ENCODE peak calls at places on chromosomes 16 and 17, in five cellular contexts. One of them, this sample, is unnamed.

GRCh38 chr17:72332367-72332766 is 211.5 kb downstream of the SOX9 start:
- DNase-seq in progenitor cell of endocrine pancreas: no peak
- DNase-seq in activated B cell treated with CpG ODN at 0.5 μM for 24 hours: no peak
- DNase-seq in A673: no peak
- DNase-seq in foreskin fibroblast: no peak
- DNase-seq in this sample: no peak

GRCh38 chr16:35735403-35736251 is 2276.2 kb downstream of the TP53TG3F start:
- DNase-seq in progenitor cell of endocrine pancreas: no peak
- DNase-seq in A673: no peak
- DNase-seq in activated B cell treated with CpG ODN at 0.5 μM for 24 hours: no peak
- DNase-seq in foreskin fibroblast: no peak
- DNase-seq in this sample: peak

GRCh38 chr17:63840591-63841349 is 1.7 kb downstream of the SMARCD2 start:
- DNase-seq in activated B cell treated with CpG ODN at 0.5 μM for 24 hours: no peak
- DNase-seq in A673: no peak
- DNase-seq in foreskin fibroblast: peak
- DNase-seq in progenitor cell of endocrine pancreas: no peak
- DNase-seq in this sample: no peak

GRCh38 chr16:19879241-19879792 is 5.3 kb downstream of the GPRC5B start:
- DNase-seq in progenitor cell of endocrine pancreas: no peak
- DNase-seq in foreskin fibroblast: no peak
- DNase-seq in A673: no peak
- DNase-seq in activated B cell treated with CpG ODN at 0.5 μM for 24 hours: no peak
- DNase-seq in this sample: no peak

GRCh38 chr17:42775534-42776098 is 2.4 kb downstream of the VPS25 start:
- DNase-seq in foreskin fibroblast: no peak
- DNase-seq in progenitor cell of endocrine pancreas: no peak
- DNase-seq in A673: no peak
- DNase-seq in activated B cell treated with CpG ODN at 0.5 μM for 24 hours: no peak
- DNase-seq in this sample: no peak

GRCh38 chr16:71916397-71916920 is 21.1 kb downstream of the IST1 start:
- DNase-seq in foreskin fibroblast: peak
- DNase-seq in A673: no peak
- DNase-seq in progenitor cell of endocrine pancreas: no peak
- DNase-seq in activated B cell treated with CpG ODN at 0.5 μM for 24 hours: no peak
- DNase-seq in this sample: no peak

GRCh38 chr16:29765167-29766032 is 12.7 kb upstream of the ZG16 start:
- DNase-seq in A673: no peak
- DNase-seq in activated B cell treated with CpG ODN at 0.5 μM for 24 hours: no peak
- DNase-seq in foreskin fibroblast: no peak
- DNase-seq in progenitor cell of endocrine pancreas: peak
- DNase-seq in this sample: no peak

GRCh38 chr17:40097931-40098845 is 2.2 kb downstream of the NR1D1 start:
- DNase-seq in foreskin fibroblast: peak
- DNase-seq in progenitor cell of endocrine pancreas: no peak
- DNase-seq in A673: no peak
- DNase-seq in activated B cell treated with CpG ODN at 0.5 μM for 24 hours: no peak
- DNase-seq in this sample: no peak

GRCh38 chr17:64780096-64781012 is 118.2 kb upstream of the SMURF2 start:
- DNase-seq in activated B cell treated with CpG ODN at 0.5 μM for 24 hours: peak
- DNase-seq in progenitor cell of endocrine pancreas: peak
- DNase-seq in foreskin fibroblast: peak
- DNase-seq in A673: peak
- DNase-seq in this sample: no peak

GRCh38 chr16:75065149-75065807 is 51.3 kb downstream of the LDHD start:
- DNase-seq in A673: no peak
- DNase-seq in activated B cell treated with CpG ODN at 0.5 μM for 24 hours: no peak
- DNase-seq in foreskin fibroblast: no peak
- DNase-seq in progenitor cell of endocrine pancreas: no peak
- DNase-seq in this sample: no peak

GRCh38 chr16:9801651-9802050 is 380.6 kb downstream of the GRIN2A start:
- DNase-seq in A673: no peak
- DNase-seq in activated B cell treated with CpG ODN at 0.5 μM for 24 hours: no peak
- DNase-seq in progenitor cell of endocrine pancreas: no peak
- DNase-seq in foreskin fibroblast: no peak
- DNase-seq in this sample: no peak

GRCh38 chr17:35082073-35082657 is 18.7 kb upstream of the RFFL start:
- DNase-seq in foreskin fibroblast: peak
- DNase-seq in progenitor cell of endocrine pancreas: no peak
- DNase-seq in A673: peak
- DNase-seq in activated B cell treated with CpG ODN at 0.5 μM for 24 hours: no peak
- DNase-seq in this sample: no peak

DNA sequence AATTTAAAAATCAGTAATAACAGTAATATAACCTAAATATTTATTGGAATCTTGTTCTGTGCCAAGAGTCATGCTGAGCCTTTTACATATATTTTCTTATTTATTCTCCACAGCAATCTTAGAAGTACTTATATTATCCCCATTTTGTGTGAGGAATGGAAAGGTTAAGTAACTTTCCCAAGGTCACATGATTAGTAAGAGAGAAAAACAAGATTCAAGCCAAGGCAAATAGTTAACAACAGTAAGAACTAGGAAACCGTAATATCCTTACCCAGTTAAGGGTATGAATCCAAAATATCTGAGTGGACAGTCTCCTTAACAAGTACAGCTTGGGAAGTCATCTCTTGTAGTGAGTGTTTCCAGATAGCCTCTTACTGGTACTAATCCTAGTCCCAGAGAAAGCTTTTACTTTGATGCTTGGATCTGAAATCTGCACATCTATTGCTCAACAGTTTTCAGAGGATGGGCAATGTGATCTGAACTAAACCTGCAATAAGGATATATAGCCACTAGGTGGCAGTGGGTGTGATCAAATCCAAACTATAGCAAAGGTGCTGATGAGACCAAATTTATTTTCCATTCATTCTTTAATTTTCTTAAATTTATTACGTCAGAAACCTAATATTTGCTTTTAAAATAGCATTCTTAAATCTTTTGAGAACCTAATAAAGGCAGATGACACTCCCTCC is 23.3 kb downstream of the SHISA6 start:
- DNase-seq in activated B cell treated with CpG ODN at 0.5 μM for 24 hours: no peak
- DNase-seq in foreskin fibroblast: no peak
- DNase-seq in A673: peak
- DNase-seq in progenitor cell of endocrine pancreas: no peak
- DNase-seq in this sample: no peak
- TF ChIP-seq CTCF in activated B cell treated with CpG ODN at 0.5 μM for 24 hours: no peak
- TF ChIP-seq CTCF in foreskin fibroblast: no peak
- TF ChIP-seq CTCF in A673: peak
- TF ChIP-seq CTCF in progenitor cell of endocrine pancreas: peak
- TF ChIP-seq CTCF in this sample: peak

GRCh38 chr16:84119368-84119767 is 2.6 kb upstream of the MBTPS1 start:
- DNase-seq in A673: no peak
- DNase-seq in activated B cell treated with CpG ODN at 0.5 μM for 24 hours: no peak
- DNase-seq in foreskin fibroblast: no peak
- DNase-seq in progenitor cell of endocrine pancreas: no peak
- DNase-seq in this sample: no peak

GRCh38 chr16:84120023-84120422 is 3.3 kb upstream of the MBTPS1 start:
- DNase-seq in A673: no peak
- DNase-seq in activated B cell treated with CpG ODN at 0.5 μM for 24 hours: no peak
- DNase-seq in progenitor cell of endocrine pancreas: no peak
- DNase-seq in foreskin fibroblast: no peak
- DNase-seq in this sample: no peak

GRCh38 chr16:84116720-84117481 is at the start of gene MBTPS1:
- DNase-seq in A673: peak
- DNase-seq in foreskin fibroblast: peak
- DNase-seq in activated B cell treated with CpG ODN at 0.5 μM for 24 hours: peak
- DNase-seq in progenitor cell of endocrine pancreas: peak
- DNase-seq in this sample: peak

GRCh38 chr16:84117482-84117843 is 721 bp upstream of the MBTPS1 start:
- DNase-seq in A673: peak
- DNase-seq in progenitor cell of endocrine pancreas: no peak
- DNase-seq in activated B cell treated with CpG ODN at 0.5 μM for 24 hours: no peak
- DNase-seq in foreskin fibroblast: no peak
- DNase-seq in this sample: no peak

DNA sequence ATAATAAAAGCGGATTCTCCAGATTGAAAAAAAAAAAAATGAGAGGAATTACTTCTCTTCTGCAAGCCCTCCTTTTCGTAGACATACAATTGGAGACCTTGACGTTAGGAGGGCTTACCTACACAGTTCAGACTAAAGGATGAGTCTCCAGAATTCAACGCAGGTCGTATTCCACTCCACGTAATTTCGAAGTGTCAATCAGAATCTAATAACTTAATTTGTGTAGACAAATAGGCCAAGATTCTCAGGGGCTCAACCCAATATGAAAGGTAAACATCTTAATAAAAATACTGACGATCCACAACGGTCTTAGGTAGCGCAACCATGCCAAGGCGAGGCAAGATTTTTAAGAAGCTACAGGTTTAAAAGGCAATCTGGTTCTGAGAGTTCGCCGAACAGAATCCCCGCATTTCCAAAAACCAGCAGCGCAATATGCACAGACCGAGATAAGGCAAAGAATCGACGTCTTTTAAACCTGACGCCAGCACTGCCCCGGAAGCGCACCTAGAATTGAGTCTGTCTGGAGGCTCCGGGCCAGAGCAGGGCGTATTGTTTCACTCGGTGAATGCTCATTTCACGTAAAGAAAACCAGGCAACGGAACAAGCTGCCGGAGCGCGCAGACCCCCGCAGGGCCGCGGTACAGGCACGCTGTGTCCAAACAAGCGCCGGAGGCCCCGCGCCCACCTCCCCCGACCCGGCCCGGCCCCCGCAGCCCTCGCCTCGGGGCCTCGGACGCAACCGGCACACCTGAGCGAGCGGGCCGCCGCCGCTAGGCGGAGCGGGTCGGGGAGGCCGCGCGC is 623 bp downstream of the MBTPS1 start:
- DNase-seq in activated B cell treated with CpG ODN at 0.5 μM for 24 hours: no peak
- DNase-seq in foreskin fibroblast: peak
- DNase-seq in progenitor cell of endocrine pancreas: no peak
- DNase-seq in A673: no peak
- DNase-seq in this sample: no peak
- TF ChIP-seq CTCF in activated B cell treated with CpG ODN at 0.5 μM for 24 hours: no peak
- TF ChIP-seq CTCF in foreskin fibroblast: no peak
- TF ChIP-seq CTCF in progenitor cell of endocrine pancreas: peak
- TF ChIP-seq CTCF in A673: no peak
- TF ChIP-seq CTCF in this sample: peak

GRCh38 chr17:58517378-58517927 is 3.0 kb upstream of the MTMR4 start:
- DNase-seq in activated B cell treated with CpG ODN at 0.5 μM for 24 hours: no peak
- DNase-seq in A673: no peak
- DNase-seq in progenitor cell of endocrine pancreas: no peak
- DNase-seq in foreskin fibroblast: no peak
- DNase-seq in this sample: no peak

GRCh38 chr17:58517928-58518609 is 3.6 kb upstream of the MTMR4 start:
- DNase-seq in progenitor cell of endocrine pancreas: peak
- DNase-seq in activated B cell treated with CpG ODN at 0.5 μM for 24 hours: peak
- DNase-seq in A673: peak
- DNase-seq in foreskin fibroblast: peak
- DNase-seq in this sample: peak

GRCh38 chr17:58521680-58522079 is 7.2 kb upstream of the MTMR4 start:
- DNase-seq in foreskin fibroblast: no peak
- DNase-seq in A673: no peak
- DNase-seq in progenitor cell of endocrine pancreas: no peak
- DNase-seq in activated B cell treated with CpG ODN at 0.5 μM for 24 hours: no peak
- DNase-seq in this sample: no peak

GRCh38 chr17:58516644-58517377 is 2.4 kb upstream of the MTMR4 start:
- DNase-seq in progenitor cell of endocrine pancreas: no peak
- DNase-seq in foreskin fibroblast: peak
- DNase-seq in A673: no peak
- DNase-seq in activated B cell treated with CpG ODN at 0.5 μM for 24 hours: no peak
- DNase-seq in this sample: no peak

GRCh38 chr17:58520843-58521430 is 6.5 kb upstream of the MTMR4 start:
- DNase-seq in foreskin fibroblast: peak
- DNase-seq in progenitor cell of endocrine pancreas: no peak
- DNase-seq in A673: peak
- DNase-seq in activated B cell treated with CpG ODN at 0.5 μM for 24 hours: no peak
- DNase-seq in this sample: no peak
- TF ChIP-seq CTCF in foreskin fibroblast: peak
- TF ChIP-seq CTCF in progenitor cell of endocrine pancreas: peak
- TF ChIP-seq CTCF in A673: peak
- TF ChIP-seq CTCF in activated B cell treated with CpG ODN at 0.5 μM for 24 hours: no peak
- TF ChIP-seq CTCF in this sample: peak

GRCh38 chr16:65069766-65070165 is 52.1 kb downstream of the CDH11 start:
- DNase-seq in activated B cell treated with CpG ODN at 0.5 μM for 24 hours: no peak
- DNase-seq in foreskin fibroblast: no peak
- DNase-seq in A673: no peak
- DNase-seq in progenitor cell of endocrine pancreas: no peak
- DNase-seq in this sample: no peak

GRCh38 chr16:65070831-65071230 is 51.0 kb downstream of the CDH11 start:
- DNase-seq in foreskin fibroblast: peak
- DNase-seq in activated B cell treated with CpG ODN at 0.5 μM for 24 hours: no peak
- DNase-seq in progenitor cell of endocrine pancreas: no peak
- DNase-seq in A673: peak
- DNase-seq in this sample: no peak

GRCh38 chr16:65066646-65067045 is 55.2 kb downstream of the CDH11 start:
- DNase-seq in A673: no peak
- DNase-seq in foreskin fibroblast: no peak
- DNase-seq in activated B cell treated with CpG ODN at 0.5 μM for 24 hours: no peak
- DNase-seq in progenitor cell of endocrine pancreas: no peak
- DNase-seq in this sample: no peak

GRCh38 chr16:65069090-65069489 is 52.8 kb downstream of the CDH11 start:
- DNase-seq in foreskin fibroblast: peak
- DNase-seq in progenitor cell of endocrine pancreas: no peak
- DNase-seq in A673: peak
- DNase-seq in activated B cell treated with CpG ODN at 0.5 μM for 24 hours: no peak
- DNase-seq in this sample: no peak

GRCh38 chr16:65068151-65068740 is 53.6 kb downstream of the CDH11 start:
- DNase-seq in foreskin fibroblast: peak
- DNase-seq in A673: peak
- DNase-seq in activated B cell treated with CpG ODN at 0.5 μM for 24 hours: no peak
- DNase-seq in progenitor cell of endocrine pancreas: no peak
- DNase-seq in this sample: no peak
- TF ChIP-seq CTCF in foreskin fibroblast: no peak
- TF ChIP-seq CTCF in A673: no peak
- TF ChIP-seq CTCF in activated B cell treated with CpG ODN at 0.5 μM for 24 hours: no peak
- TF ChIP-seq CTCF in progenitor cell of endocrine pancreas: no peak
- TF ChIP-seq CTCF in this sample: no peak

DNA sequence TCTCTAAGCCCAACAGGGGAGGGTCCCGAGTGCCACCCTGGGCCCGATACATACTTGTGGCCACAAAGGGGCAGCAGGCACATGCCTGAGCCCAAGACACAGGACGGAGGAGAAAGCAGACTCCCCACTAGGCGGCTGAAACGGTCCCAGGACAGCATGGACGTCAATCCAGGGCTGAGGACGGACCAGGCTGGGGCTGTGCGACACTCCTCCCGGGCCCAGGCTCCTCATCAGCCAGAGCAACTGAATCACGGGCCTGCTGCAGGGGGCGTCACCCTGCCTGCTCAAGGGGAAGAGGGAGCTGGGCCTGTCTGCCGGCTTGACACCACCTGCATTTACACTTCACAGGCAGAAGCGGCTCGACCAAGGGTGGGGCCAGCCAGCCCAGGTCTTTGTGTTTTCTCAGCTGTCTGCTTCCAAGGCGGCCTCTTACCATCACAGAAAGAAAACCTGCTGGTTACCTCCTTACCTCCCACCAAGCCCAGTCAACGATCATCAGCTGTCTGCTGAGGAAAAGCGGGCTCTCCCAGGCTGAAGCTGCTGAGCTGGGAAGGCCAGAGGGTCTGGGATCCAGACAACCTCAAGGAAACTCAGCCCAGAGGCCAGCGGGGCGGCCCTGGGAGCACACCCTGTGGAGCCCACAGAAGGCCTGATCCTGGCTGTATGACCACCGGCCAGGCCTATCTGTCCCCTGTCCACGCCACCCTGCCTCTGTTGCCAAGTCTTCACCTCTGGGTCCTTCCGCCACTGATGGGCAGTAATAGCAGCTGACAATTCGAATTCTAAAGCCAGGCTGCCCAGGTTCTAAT is 26.4 kb downstream of the KIFC3 start:
- DNase-seq in A673: no peak
- DNase-seq in progenitor cell of endocrine pancreas: peak
- DNase-seq in foreskin fibroblast: peak
- DNase-seq in activated B cell treated with CpG ODN at 0.5 μM for 24 hours: no peak
- DNase-seq in this sample: no peak
- TF ChIP-seq CTCF in A673: no peak
- TF ChIP-seq CTCF in progenitor cell of endocrine pancreas: peak
- TF ChIP-seq CTCF in foreskin fibroblast: no peak
- TF ChIP-seq CTCF in activated B cell treated with CpG ODN at 0.5 μM for 24 hours: no peak
- TF ChIP-seq CTCF in this sample: peak

This sample was measured in type B pancreatic cell.